ENCODE peak calls at places on chromosome 20, in nine cellular contexts. One of them, this sample, is unnamed.
A peak's percentile ranks its signal among the peaks of the same experiment; 100 is the strongest.

GRCh38 chr20:881051-881820 is 34.9 kb downstream of the ANGPT4 start:
- DNase-seq in activated CD8-positive, alpha-beta memory T cell treated with anti-CD3 and anti-CD28 coated beads for 4 hours: peak; percentile 1
- DNase-seq in GDM1: peak; percentile 31
- DNase-seq in fibroblast of mammary gland: peak; percentile 52
- DNase-seq in RCC 7860: peak; percentile 53
- DNase-seq in AG04450: no peak
- DNase-seq in effector memory CD8-positive, alpha-beta T cell: no peak
- DNase-seq in amniotic stem cell: no peak
- DNase-seq in stimulated activated naive CD4-positive, alpha-beta T cell: no peak
- DNase-seq in this sample: peak; percentile 29

GRCh38 chr20:44348168-44348659 is 7.3 kb upstream of the HNF4A start:
- DNase-seq in activated CD8-positive, alpha-beta memory T cell treated with anti-CD3 and anti-CD28 coated beads for 4 hours: no peak
- DNase-seq in GDM1: no peak
- DNase-seq in fibroblast of mammary gland: no peak
- DNase-seq in RCC 7860: no peak
- DNase-seq in AG04450: no peak
- DNase-seq in effector memory CD8-positive, alpha-beta T cell: no peak
- DNase-seq in amniotic stem cell: no peak
- DNase-seq in stimulated activated naive CD4-positive, alpha-beta T cell: no peak
- DNase-seq in this sample: no peak

GRCh38 chr20:44720617-44720993 is 5.4 kb downstream of the CCN5 start:
- DNase-seq in activated CD8-positive, alpha-beta memory T cell treated with anti-CD3 and anti-CD28 coated beads for 4 hours: no peak
- DNase-seq in GDM1: no peak
- DNase-seq in fibroblast of mammary gland: peak; percentile 71
- DNase-seq in RCC 7860: peak; percentile 94
- DNase-seq in AG04450: no peak
- DNase-seq in effector memory CD8-positive, alpha-beta T cell: no peak
- DNase-seq in amniotic stem cell: peak; percentile 63
- DNase-seq in stimulated activated naive CD4-positive, alpha-beta T cell: no peak
- DNase-seq in this sample: no peak

GRCh38 chr20:58544891-58545290 is 29.7 kb upstream of the APCDD1L start:
- DNase-seq in activated CD8-positive, alpha-beta memory T cell treated with anti-CD3 and anti-CD28 coated beads for 4 hours: no peak
- DNase-seq in GDM1: no peak
- DNase-seq in fibroblast of mammary gland: no peak
- DNase-seq in RCC 7860: no peak
- DNase-seq in AG04450: no peak
- DNase-seq in effector memory CD8-positive, alpha-beta T cell: no peak
- DNase-seq in amniotic stem cell: no peak
- DNase-seq in stimulated activated naive CD4-positive, alpha-beta T cell: no peak
- DNase-seq in this sample: no peak

GRCh38 chr20:60365063-60365640 is 406.9 kb downstream of the CDH26 start:
- DNase-seq in activated CD8-positive, alpha-beta memory T cell treated with anti-CD3 and anti-CD28 coated beads for 4 hours: no peak
- DNase-seq in GDM1: no peak
- DNase-seq in fibroblast of mammary gland: no peak
- DNase-seq in RCC 7860: no peak
- DNase-seq in AG04450: no peak
- DNase-seq in effector memory CD8-positive, alpha-beta T cell: no peak
- DNase-seq in amniotic stem cell: no peak
- DNase-seq in stimulated activated naive CD4-positive, alpha-beta T cell: no peak
- DNase-seq in this sample: no peak

GRCh38 chr20:17651761-17652388 is 30.2 kb downstream of the RRBP1 start:
- DNase-seq in activated CD8-positive, alpha-beta memory T cell treated with anti-CD3 and anti-CD28 coated beads for 4 hours: no peak
- DNase-seq in GDM1: no peak
- DNase-seq in fibroblast of mammary gland: no peak
- DNase-seq in RCC 7860: no peak
- DNase-seq in AG04450: no peak
- DNase-seq in effector memory CD8-positive, alpha-beta T cell: no peak
- DNase-seq in amniotic stem cell: no peak
- DNase-seq in stimulated activated naive CD4-positive, alpha-beta T cell: no peak
- DNase-seq in this sample: no peak

GRCh38 chr20:64216036-64216435 is 39.5 kb upstream of the PCMTD2 start:
- DNase-seq in activated CD8-positive, alpha-beta memory T cell treated with anti-CD3 and anti-CD28 coated beads for 4 hours: no peak
- DNase-seq in GDM1: no peak
- DNase-seq in fibroblast of mammary gland: no peak
- DNase-seq in RCC 7860: no peak
- DNase-seq in AG04450: no peak
- DNase-seq in effector memory CD8-positive, alpha-beta T cell: no peak
- DNase-seq in amniotic stem cell: no peak
- DNase-seq in stimulated activated naive CD4-positive, alpha-beta T cell: no peak
- DNase-seq in this sample: no peak

GRCh38 chr20:22762576-22763256 is 178.3 kb upstream of the FOXA2 start:
- DNase-seq in activated CD8-positive, alpha-beta memory T cell treated with anti-CD3 and anti-CD28 coated beads for 4 hours: no peak
- DNase-seq in GDM1: no peak
- DNase-seq in fibroblast of mammary gland: no peak
- DNase-seq in RCC 7860: peak; percentile 28
- DNase-seq in AG04450: no peak
- DNase-seq in effector memory CD8-positive, alpha-beta T cell: no peak
- DNase-seq in amniotic stem cell: no peak
- DNase-seq in stimulated activated naive CD4-positive, alpha-beta T cell: no peak
- DNase-seq in this sample: no peak

GRCh38 chr20:33650111-33650752 is 11.9 kb upstream of the C20orf144 start:
- DNase-seq in activated CD8-positive, alpha-beta memory T cell treated with anti-CD3 and anti-CD28 coated beads for 4 hours: no peak
- DNase-seq in GDM1: no peak
- DNase-seq in fibroblast of mammary gland: no peak
- DNase-seq in RCC 7860: no peak
- DNase-seq in AG04450: no peak
- DNase-seq in effector memory CD8-positive, alpha-beta T cell: no peak
- DNase-seq in amniotic stem cell: no peak
- DNase-seq in stimulated activated naive CD4-positive, alpha-beta T cell: no peak
- DNase-seq in this sample: no peak

GRCh38 chr20:4829494-4830211 is 107.9 kb downstream of the PRND start:
- DNase-seq in activated CD8-positive, alpha-beta memory T cell treated with anti-CD3 and anti-CD28 coated beads for 4 hours: no peak
- DNase-seq in GDM1: peak; percentile 56
- DNase-seq in fibroblast of mammary gland: no peak
- DNase-seq in RCC 7860: no peak
- DNase-seq in AG04450: no peak
- DNase-seq in effector memory CD8-positive, alpha-beta T cell: no peak
- DNase-seq in amniotic stem cell: no peak
- DNase-seq in stimulated activated naive CD4-positive, alpha-beta T cell: no peak
- DNase-seq in this sample: peak; percentile 99

GRCh38 chr20:48728042-48728837 is 99.6 kb downstream of the PREX1 start:
- DNase-seq in activated CD8-positive, alpha-beta memory T cell treated with anti-CD3 and anti-CD28 coated beads for 4 hours: no peak
- DNase-seq in GDM1: no peak
- DNase-seq in fibroblast of mammary gland: no peak
- DNase-seq in RCC 7860: no peak
- DNase-seq in AG04450: no peak
- DNase-seq in effector memory CD8-positive, alpha-beta T cell: no peak
- DNase-seq in amniotic stem cell: no peak
- DNase-seq in stimulated activated naive CD4-positive, alpha-beta T cell: no peak
- DNase-seq in this sample: no peak

GRCh38 chr20:1299522-1299921 is 29.4 kb downstream of the SDCBP2 start:
- DNase-seq in activated CD8-positive, alpha-beta memory T cell treated with anti-CD3 and anti-CD28 coated beads for 4 hours: no peak
- DNase-seq in GDM1: no peak
- DNase-seq in fibroblast of mammary gland: no peak
- DNase-seq in RCC 7860: no peak
- DNase-seq in AG04450: no peak
- DNase-seq in effector memory CD8-positive, alpha-beta T cell: no peak
- DNase-seq in amniotic stem cell: no peak
- DNase-seq in stimulated activated naive CD4-positive, alpha-beta T cell: peak; percentile 18
- DNase-seq in this sample: no peak

GRCh38 chr20:36070451-36070850 is 84.1 kb upstream of the EPB41L1 start:
- DNase-seq in activated CD8-positive, alpha-beta memory T cell treated with anti-CD3 and anti-CD28 coated beads for 4 hours: no peak
- DNase-seq in GDM1: no peak
- DNase-seq in fibroblast of mammary gland: no peak
- DNase-seq in RCC 7860: no peak
- DNase-seq in AG04450: no peak
- DNase-seq in effector memory CD8-positive, alpha-beta T cell: no peak
- DNase-seq in amniotic stem cell: no peak
- DNase-seq in stimulated activated naive CD4-positive, alpha-beta T cell: no peak
- DNase-seq in this sample: no peak

GRCh38 chr20:57928181-57928967 is 218.6 kb upstream of the PMEPA1 start:
- DNase-seq in activated CD8-positive, alpha-beta memory T cell treated with anti-CD3 and anti-CD28 coated beads for 4 hours: no peak
- DNase-seq in GDM1: no peak
- DNase-seq in fibroblast of mammary gland: no peak
- DNase-seq in RCC 7860: peak; percentile 73
- DNase-seq in AG04450: no peak
- DNase-seq in effector memory CD8-positive, alpha-beta T cell: no peak
- DNase-seq in amniotic stem cell: peak; percentile 14
- DNase-seq in stimulated activated naive CD4-positive, alpha-beta T cell: no peak
- DNase-seq in this sample: no peak

GRCh38 chr20:50310673-50311051 is 120.0 kb downstream of the CEBPB start:
- DNase-seq in activated CD8-positive, alpha-beta memory T cell treated with anti-CD3 and anti-CD28 coated beads for 4 hours: no peak
- DNase-seq in GDM1: no peak
- DNase-seq in fibroblast of mammary gland: no peak
- DNase-seq in RCC 7860: no peak
- DNase-seq in AG04450: no peak
- DNase-seq in effector memory CD8-positive, alpha-beta T cell: no peak
- DNase-seq in amniotic stem cell: no peak
- DNase-seq in stimulated activated naive CD4-positive, alpha-beta T cell: no peak
- DNase-seq in this sample: no peak

GRCh38 chr20:47181056-47181862 is 175.2 kb downstream of the ZMYND8 start:
- DNase-seq in activated CD8-positive, alpha-beta memory T cell treated with anti-CD3 and anti-CD28 coated beads for 4 hours: no peak
- DNase-seq in GDM1: no peak
- DNase-seq in fibroblast of mammary gland: peak; percentile 82
- DNase-seq in RCC 7860: peak; percentile 83
- DNase-seq in AG04450: peak; percentile 29
- DNase-seq in effector memory CD8-positive, alpha-beta T cell: no peak
- DNase-seq in amniotic stem cell: peak; percentile 54
- DNase-seq in stimulated activated naive CD4-positive, alpha-beta T cell: no peak
- DNase-seq in this sample: peak; percentile 21

GRCh38 chr20:2101935-2102584 is 433 bp downstream of the STK35 start:
- DNase-seq in activated CD8-positive, alpha-beta memory T cell treated with anti-CD3 and anti-CD28 coated beads for 4 hours: peak; percentile 73
- DNase-seq in GDM1: peak; percentile 85
- DNase-seq in fibroblast of mammary gland: peak; percentile 89
- DNase-seq in RCC 7860: peak; percentile 65
- DNase-seq in AG04450: peak; percentile 83
- DNase-seq in effector memory CD8-positive, alpha-beta T cell: peak; percentile 85
- DNase-seq in amniotic stem cell: peak; percentile 82
- DNase-seq in stimulated activated naive CD4-positive, alpha-beta T cell: peak; percentile 99
- DNase-seq in this sample: peak; percentile 36

GRCh38 chr20:18058661-18059467 is 1.1 kb upstream of the OVOL2 start:
- DNase-seq in activated CD8-positive, alpha-beta memory T cell treated with anti-CD3 and anti-CD28 coated beads for 4 hours: no peak
- DNase-seq in GDM1: no peak
- DNase-seq in fibroblast of mammary gland: no peak
- DNase-seq in RCC 7860: no peak
- DNase-seq in AG04450: no peak
- DNase-seq in effector memory CD8-positive, alpha-beta T cell: no peak
- DNase-seq in amniotic stem cell: no peak
- DNase-seq in stimulated activated naive CD4-positive, alpha-beta T cell: no peak
- DNase-seq in this sample: no peak

GRCh38 chr20:6708010-6708409 is 59.5 kb upstream of the BMP2 start:
- DNase-seq in activated CD8-positive, alpha-beta memory T cell treated with anti-CD3 and anti-CD28 coated beads for 4 hours: no peak
- DNase-seq in GDM1: no peak
- DNase-seq in fibroblast of mammary gland: peak; percentile 53
- DNase-seq in RCC 7860: peak; percentile 63
- DNase-seq in AG04450: peak; percentile 67
- DNase-seq in effector memory CD8-positive, alpha-beta T cell: no peak
- DNase-seq in amniotic stem cell: no peak
- DNase-seq in stimulated activated naive CD4-positive, alpha-beta T cell: no peak
- DNase-seq in this sample: no peak

GRCh38 chr20:14415492-14415891 is 78.1 kb upstream of the FLRT3 start:
- DNase-seq in activated CD8-positive, alpha-beta memory T cell treated with anti-CD3 and anti-CD28 coated beads for 4 hours: no peak
- DNase-seq in GDM1: no peak
- DNase-seq in fibroblast of mammary gland: no peak
- DNase-seq in RCC 7860: no peak
- DNase-seq in AG04450: no peak
- DNase-seq in effector memory CD8-positive, alpha-beta T cell: no peak
- DNase-seq in amniotic stem cell: no peak
- DNase-seq in stimulated activated naive CD4-positive, alpha-beta T cell: no peak
- DNase-seq in this sample: no peak

GRCh38 chr20:33909331-33909921 is 84.3 kb upstream of the RALY start:
- DNase-seq in activated CD8-positive, alpha-beta memory T cell treated with anti-CD3 and anti-CD28 coated beads for 4 hours: no peak
- DNase-seq in GDM1: no peak
- DNase-seq in fibroblast of mammary gland: peak; percentile 57
- DNase-seq in RCC 7860: peak; percentile 92
- DNase-seq in AG04450: peak; percentile 84
- DNase-seq in effector memory CD8-positive, alpha-beta T cell: no peak
- DNase-seq in amniotic stem cell: peak; percentile 88
- DNase-seq in stimulated activated naive CD4-positive, alpha-beta T cell: no peak
- DNase-seq in this sample: no peak

GRCh38 chr20:5781798-5782750 is 31.9 kb downstream of the SHLD1 start:
- DNase-seq in activated CD8-positive, alpha-beta memory T cell treated with anti-CD3 and anti-CD28 coated beads for 4 hours: no peak
- DNase-seq in GDM1: no peak
- DNase-seq in fibroblast of mammary gland: no peak
- DNase-seq in RCC 7860: no peak
- DNase-seq in AG04450: no peak
- DNase-seq in effector memory CD8-positive, alpha-beta T cell: no peak
- DNase-seq in amniotic stem cell: no peak
- DNase-seq in stimulated activated naive CD4-positive, alpha-beta T cell: no peak
- DNase-seq in this sample: no peak

This sample was measured in SIG-M5.